ENCODE peak calls at places on chromosomes 11 and 22, in five cellular contexts. I, R, J, M and H are unnamed samples. For H3K4me1, the result is how much of the 10 kb centered on the place peaks cover.

GRCh38 chr11:11230802-11231562 is 122.1 kb downstream of the CSNK2A3 start:
- DNase-seq in I (peak), R (peak), J (no peak), M (peak), H (no peak)

GRCh38 chr11:100719362-100719761 is 32.3 kb downstream of the ARHGAP42 start:
- DNase-seq in I (peak), R (peak), J (peak), M (no peak), H (peak)

GRCh38 chr11:125939081-125939521 is 6.7 kb upstream of the VSIG10L2 start:
- DNase-seq in I (peak), R (no peak), J (no peak), M (no peak), H (no peak)

GRCh38 chr11:70926543-70926942 is 325.8 kb downstream of the SHANK2 start:
- DNase-seq in I (no peak), R (no peak), J (no peak), M (no peak), H (no peak)

GRCh38 chr11:115990004-115990447 is 485.8 kb upstream of the CADM1 start:
- DNase-seq in I (peak), R (peak), J (no peak), M (no peak), H (no peak)

GRCh38 chr22:37498289-37498909 is 12.2 kb upstream of the MFNG start:
- DNase-seq in I (peak), R (peak), J (peak), M (no peak), H (no peak)

GRCh38 chr11:32325187-32325586 is 110.2 kb downstream of the WT1 start:
- DNase-seq in I (no peak), R (no peak), J (no peak), M (no peak), H (no peak)

GRCh38 chr11:28318861-28319260 is 210.7 kb downstream of the METTL15 start:
- DNase-seq in I (no peak), R (peak), J (no peak), M (no peak), H (no peak)

GRCh38 chr22:26330971-26331625 is 98.0 kb upstream of the ASPHD2 start:
- DNase-seq in I (peak), R (peak), J (peak), M (peak), H (peak)

GRCh38 chr11:6755303-6755952 is 16.3 kb downstream of the OR2AG2 start:
- DNase-seq in I (peak), R (peak), J (no peak), M (peak), H (peak)

GRCh38 chr11:94924074-94925031 is 49.0 kb downstream of the CWC15 start:
- DNase-seq in I (no peak), R (no peak), J (no peak), M (no peak), H (no peak)

DNA sequence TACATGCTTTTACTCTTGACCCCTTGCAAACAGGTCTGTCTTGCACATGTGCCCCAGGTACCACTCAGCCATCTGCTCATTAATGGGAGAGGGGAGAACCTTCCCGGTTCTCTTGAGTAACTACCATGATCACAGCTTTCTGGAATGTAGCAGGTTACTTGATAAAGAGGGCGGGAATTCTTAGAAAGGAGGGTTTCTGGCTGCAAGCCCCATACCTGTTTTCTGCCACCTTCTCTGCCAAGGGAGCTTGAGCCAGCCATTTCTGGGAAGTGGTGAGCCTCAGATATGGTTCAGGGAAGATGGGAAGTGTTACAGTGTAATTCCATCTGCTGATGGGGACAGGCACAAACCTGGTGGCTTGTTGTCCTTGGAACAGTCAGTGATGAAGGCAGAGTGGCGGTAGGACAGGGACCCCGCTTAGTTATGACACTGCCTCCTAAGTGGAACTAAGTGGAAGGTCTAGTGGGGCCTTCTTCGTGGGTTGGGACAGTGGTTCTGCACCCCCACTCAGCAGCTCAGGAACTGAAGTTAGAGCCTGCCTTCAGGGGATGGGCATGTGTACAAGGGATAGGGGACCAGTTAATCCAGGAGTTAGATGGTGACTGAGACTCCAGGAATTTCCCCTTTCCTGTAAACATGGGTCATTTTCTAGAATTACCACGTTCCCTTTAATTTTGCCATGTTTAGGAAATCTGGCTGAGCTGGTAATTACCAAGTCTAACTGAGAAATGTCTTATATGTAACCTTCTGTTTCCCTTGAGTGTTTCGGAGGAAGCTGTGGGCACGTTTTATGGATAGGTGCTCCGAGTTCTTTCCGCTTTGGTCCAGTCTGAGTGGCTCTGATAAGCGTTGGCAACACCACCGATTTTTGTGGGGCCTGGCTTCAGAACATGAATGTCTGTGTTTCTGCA is 35.2 kb downstream of the BCR start:
- DNase-seq in I (peak), R (no peak), J (no peak), M (no peak), H (peak)
- H3K4me1 ChIP-seq in I (under half), R (under half), J (under half), M (under half), H (under half)

DNA sequence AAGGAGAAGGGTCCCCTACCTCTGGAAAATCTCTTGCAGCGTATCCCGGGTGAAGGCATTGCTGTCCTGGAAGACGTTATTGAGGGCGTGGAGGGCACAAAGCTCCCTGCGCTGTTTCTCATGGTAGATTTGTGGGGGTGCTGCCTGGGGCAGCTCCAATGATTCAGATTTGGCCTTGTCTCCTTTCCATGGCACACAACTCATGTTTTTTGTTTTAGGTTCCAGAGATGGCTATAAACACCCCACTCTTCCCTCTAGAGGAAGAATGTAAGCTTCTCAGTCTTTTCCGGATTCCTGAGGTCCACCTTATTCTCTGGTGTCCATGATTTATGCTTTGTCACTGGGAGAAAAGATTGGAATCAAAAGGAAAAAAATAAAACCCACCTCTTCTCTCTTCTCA is 959 bp downstream of the JOSD1 start:
- DNase-seq in I (peak), R (no peak), J (no peak), M (no peak), H (peak)
- H3K4me3 ChIP-seq in I (peak), R (peak), J (peak), M (peak), H (peak)

GRCh38 chr22:45639747-45640102 is 31.9 kb upstream of the ATXN10 start:
- DNase-seq in I (no peak), R (no peak), J (no peak), M (no peak), H (no peak)

GRCh38 chr22:45636668-45637067 is 35.0 kb upstream of the ATXN10 start:
- DNase-seq in I (no peak), R (no peak), J (no peak), M (no peak), H (no peak)

GRCh38 chr22:45638834-45639746 is 32.5 kb upstream of the ATXN10 start:
- DNase-seq in I (no peak), R (no peak), J (no peak), M (peak), H (peak)

GRCh38 chr22:45640291-45640940 is 31.2 kb upstream of the ATXN10 start:
- DNase-seq in I (no peak), R (no peak), J (no peak), M (no peak), H (no peak)

GRCh38 chr22:45638197-45638596 is 33.4 kb upstream of the ATXN10 start:
- DNase-seq in I (no peak), R (no peak), J (no peak), M (no peak), H (no peak)
- H3K9ac ChIP-seq in I (no peak), R (no peak), J (no peak), M (peak), H (no peak)

DNA sequence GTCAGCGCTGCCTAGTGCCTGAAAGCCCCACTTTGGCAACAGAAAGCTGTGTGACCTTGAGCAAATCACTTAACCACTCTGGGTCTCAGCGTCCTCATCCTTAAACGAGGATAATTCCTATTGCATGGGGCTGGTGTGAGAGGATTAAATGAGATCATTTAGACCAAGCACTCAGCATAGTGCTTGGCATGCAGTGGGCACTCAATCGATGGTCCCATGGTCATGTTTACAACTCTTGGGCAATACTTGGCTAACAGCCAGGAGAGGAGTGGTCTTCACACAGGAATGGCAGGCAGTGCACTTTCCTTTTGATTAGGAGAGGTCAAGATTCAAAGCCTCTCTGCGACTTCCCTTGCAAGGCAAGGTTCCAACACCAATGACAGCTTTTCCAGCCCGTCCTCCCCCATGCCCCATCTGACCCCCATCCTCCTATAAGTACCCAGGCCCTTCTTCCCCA is 14.1 kb downstream of the TNKS1BP1 start:
- DNase-seq in I (no peak), R (no peak), J (no peak), M (no peak), H (peak)
- H3K4me1 ChIP-seq in I (under half), R (under half), J (under half), M (under half), H (half or more)

DNA sequence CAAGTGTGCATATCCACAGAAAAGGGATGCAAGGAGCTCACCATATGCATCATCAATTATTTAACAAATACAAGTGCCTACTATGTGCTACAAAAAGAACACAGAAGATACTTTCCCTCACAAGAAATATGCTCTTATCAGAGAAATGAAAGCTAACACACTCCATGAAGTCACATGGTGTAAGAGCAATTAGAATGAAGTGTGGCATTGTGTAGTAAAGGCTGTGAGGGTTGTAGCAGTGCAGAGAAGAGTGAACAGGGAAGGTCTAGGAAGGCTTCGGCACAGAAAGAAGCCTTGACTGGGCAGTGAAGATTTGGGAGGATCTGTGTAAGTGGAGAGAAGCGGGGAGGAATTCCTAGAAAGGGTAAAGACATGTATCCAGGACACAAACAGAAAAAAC is 22.5 kb downstream of the PPP2R1B start:
- DNase-seq in I (no peak), R (no peak), J (no peak), M (no peak), H (no peak)
- H3K4me3 ChIP-seq in I (no peak), R (no peak), J (no peak), M (no peak), H (no peak)